ENCODE peak calls at places on chromosomes 6 and 20, in nine cellular contexts. V, R, B, M, Z, N, C, J and O are unnamed samples.

GRCh38 chr20:664151-664550 is 11.2 kb upstream of the SRXN1 start:
- DNase-seq in M (no peak), Z (no peak), C (no peak), N (no peak), B (no peak), R (no peak), V (no peak), J (no peak), O (no peak)

GRCh38 chr6:68169922-68170321 is 465.2 kb upstream of the ADGRB3 start:
- DNase-seq in N (no peak), V (no peak), C (no peak), J (no peak), M (no peak), R (no peak), Z (no peak), B (no peak), O (no peak)

GRCh38 chr6:14074723-14075503 is 42.7 kb upstream of the CD83 start:
- DNase-seq in N (no peak), C (peak), B (no peak), V (peak), R (no peak), Z (no peak), M (peak), J (no peak), O (no peak)

GRCh38 chr6:170162771-170163404 is 128.0 kb downstream of the DLL1 start:
- DNase-seq in B (no peak), R (no peak), V (no peak), M (no peak), N (no peak), C (no peak), Z (no peak), J (no peak), O (no peak)

GRCh38 chr6:13338038-13338437 is 9.7 kb upstream of the TBC1D7 start:
- DNase-seq in M (no peak), N (no peak), R (no peak), V (no peak), Z (no peak), J (no peak), B (no peak), C (no peak), O (no peak)

GRCh38 chr6:31114970-31115849 is 610 bp downstream of the PSORS1C1 start:
- DNase-seq in R (no peak), C (peak), Z (no peak), V (peak), J (no peak), B (peak), M (peak), N (no peak), O (no peak)

GRCh38 chr6:17728551-17729222 is 22.0 kb upstream of the NUP153 start:
- DNase-seq in N (no peak), Z (no peak), B (no peak), V (no peak), J (no peak), M (no peak), C (no peak), R (no peak), O (no peak)

GRCh38 chr20:46456255-46457028 is 50.0 kb upstream of the ELMO2 start:
- DNase-seq in M (no peak), C (no peak), R (no peak), J (no peak), Z (no peak), N (no peak), V (no peak), B (no peak), O (no peak)

GRCh38 chr6:91099501-91099900 is 512.6 kb upstream of the MAP3K7 start:
- DNase-seq in R (no peak), Z (no peak), V (no peak), N (no peak), C (no peak), M (no peak), B (no peak), J (no peak), O (no peak)

GRCh38 chr6:46592046-46592445 is 60.6 kb downstream of the CYP39A1 start:
- DNase-seq in C (no peak), M (no peak), J (no peak), R (no peak), Z (no peak), B (no peak), N (no peak), V (no peak), O (no peak)

GRCh38 chr20:53354314-53354713 is 239.3 kb downstream of the ZNF217 start:
- DNase-seq in J (no peak), C (no peak), R (no peak), V (no peak), B (no peak), N (no peak), M (no peak), Z (no peak), O (no peak)

GRCh38 chr6:160190974-160191373 is 67.6 kb downstream of the SLC22A2 start:
- DNase-seq in R (no peak), C (no peak), N (no peak), V (no peak), M (no peak), B (no peak), J (no peak), Z (no peak), O (no peak)

GRCh38 chr6:52502306-52503029 is 74.4 kb downstream of the TRAM2 start:
- DNase-seq in M (no peak), N (no peak), V (no peak), C (no peak), B (no peak), Z (no peak), R (no peak), J (no peak), O (no peak)

GRCh38 chr20:59515013-59515905 is 89.1 kb upstream of the PHACTR3 start:
- DNase-seq in C (peak), Z (no peak), N (no peak), J (no peak), R (peak), V (peak), B (peak), M (peak), O (peak)

GRCh38 chr20:50120935-50121693 is 8.2 kb upstream of the UBE2V1 start:
- DNase-seq in N (no peak), R (peak), M (no peak), J (peak), C (peak), B (no peak), Z (peak), V (peak), O (peak)

GRCh38 chr6:69027861-69028260 is 392.8 kb downstream of the ADGRB3 start:
- DNase-seq in C (no peak), Z (no peak), V (no peak), N (no peak), M (peak), J (no peak), B (no peak), R (no peak), O (no peak)

GRCh38 chr20:32779500-32780215 is 17.5 kb downstream of the DNMT3B start:
- DNase-seq in R (no peak), J (no peak), M (no peak), C (no peak), N (no peak), V (no peak), Z (no peak), B (peak), O (no peak)

GRCh38 chr20:32828029-32828666 is 8.4 kb downstream of the MAPRE1 start:
- DNase-seq in J (no peak), R (no peak), V (peak), B (no peak), C (no peak), Z (no peak), N (no peak), M (peak), O (no peak)

GRCh38 chr20:258963-259362 is 1.4 kb downstream of the DEFB132 start:
- DNase-seq in V (peak), J (no peak), B (peak), M (no peak), R (no peak), Z (no peak), C (peak), N (no peak), O (no peak)

GRCh38 chr6:118171852-118172251 is 264.8 kb downstream of the SLC35F1 start:
- DNase-seq in N (no peak), C (no peak), J (no peak), M (no peak), Z (no peak), B (no peak), R (no peak), V (no peak), O (no peak)

GRCh38 chr6:130848945-130849344 is 21.7 kb downstream of the SMLR1 start:
- DNase-seq in J (no peak), N (no peak), R (no peak), B (peak), Z (no peak), M (no peak), V (no peak), C (no peak), O (no peak)

GRCh38 chr20:33909331-33909921 is 84.3 kb upstream of the RALY start:
- DNase-seq in N (no peak), J (no peak), B (no peak), M (peak), Z (no peak), V (peak), C (peak), R (peak), O (no peak)

GRCh38 chr6:95294047-95294446 is 283.3 kb upstream of the MANEA start:
- DNase-seq in V (no peak), N (no peak), C (no peak), M (no peak), R (no peak), Z (no peak), B (no peak), J (no peak), O (no peak)

GRCh38 chr6:41560440-41561192 is 14.4 kb downstream of the FOXP4 start:
- DNase-seq in J (peak), N (no peak), C (no peak), V (no peak), B (no peak), R (no peak), Z (peak), M (no peak), O (no peak)

GRCh38 chr20:37357481-37358365 is 11.8 kb downstream of the SRC start:
- DNase-seq in B (no peak), N (no peak), M (no peak), V (no peak), C (no peak), J (no peak), Z (no peak), R (no peak), O (peak)

GRCh38 chr6:33207569-33208088 is 671 bp upstream of the RING1 start:
- DNase-seq in R (peak), Z (no peak), M (no peak), C (peak), J (peak), N (no peak), B (peak), V (peak), O (peak)

GRCh38 chr6:8195714-8196104 is 93.4 kb upstream of the EEF1E1 start:
- DNase-seq in M (no peak), J (no peak), R (no peak), Z (no peak), C (no peak), B (no peak), N (no peak), V (no peak), O (no peak)

GRCh38 chr20:844473-845225 is 11.1 kb downstream of the FAM110A start:
- DNase-seq in C (peak), R (peak), V (peak), B (peak), Z (peak), N (peak), M (peak), J (peak), O (peak)

GRCh38 chr6:134079406-134079921 is 27.0 kb upstream of the SLC2A12 start:
- DNase-seq in C (no peak), N (no peak), M (no peak), B (no peak), R (no peak), Z (no peak), J (no peak), V (no peak), O (no peak)

GRCh38 chr20:20010639-20011500 is 6.3 kb upstream of the NAA20 start:
- DNase-seq in C (peak), M (peak), N (no peak), V (peak), R (no peak), J (no peak), Z (no peak), B (no peak), O (no peak)

GRCh38 chr20:8901237-8902025 is 167.5 kb upstream of the PLCB4 start:
- DNase-seq in Z (no peak), C (no peak), J (no peak), M (peak), R (no peak), V (no peak), N (no peak), B (no peak), O (no peak)

GRCh38 chr20:37111926-37112455 is 16.2 kb upstream of the RBL1 start:
- DNase-seq in M (no peak), Z (no peak), B (no peak), R (no peak), N (no peak), V (no peak), C (no peak), J (no peak), O (no peak)

GRCh38 chr6:41122373-41122772 is 31.8 kb downstream of the TREML1 start:
- DNase-seq in R (no peak), J (no peak), N (no peak), M (peak), Z (no peak), C (no peak), V (peak), B (no peak), O (no peak)

GRCh38 chr6:1864496-1864895 is 254.8 kb downstream of the FOXC1 start:
- DNase-seq in J (no peak), B (no peak), C (no peak), Z (no peak), M (peak), R (no peak), N (no peak), V (no peak), O (no peak)

DNA sequence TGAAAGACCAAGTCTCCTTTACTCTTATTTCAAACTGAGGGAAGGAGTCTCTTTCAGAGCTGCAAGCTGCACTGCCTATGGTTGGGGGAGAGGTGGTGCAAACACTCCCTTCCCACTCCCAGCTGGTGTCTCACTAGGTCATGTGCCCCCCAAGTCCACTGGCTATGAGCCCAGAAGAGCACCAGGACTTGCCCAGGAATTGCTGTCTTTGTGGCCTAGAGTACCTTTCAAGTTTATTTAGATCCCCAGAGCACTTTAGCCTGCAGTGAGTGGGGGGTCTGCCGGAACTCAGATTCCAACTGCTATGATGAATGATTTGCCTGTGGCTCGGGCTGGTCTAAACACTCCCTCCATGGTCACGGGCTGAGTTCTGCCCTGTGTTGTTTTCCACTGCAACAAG is 192.6 kb upstream of the CITED2 start:
- DNase-seq in Z (no peak), B (no peak), M (no peak), J (no peak), R (peak), V (no peak), N (no peak), C (no peak), O (no peak)
- H3K27ac ChIP-seq in Z (no peak), B (no peak), M (peak), J (no peak), R (peak), V (no peak), N (no peak), C (no peak), O (no peak)

GRCh38 chr6:144284753-144285547 is at the start of gene UTRN:
- DNase-seq in J (peak), Z (peak), B (peak), C (peak), R (peak), V (peak), N (no peak), M (peak), O (peak)
- H3K27ac ChIP-seq in J (peak), Z (peak), B (no peak), C (peak), R (peak), V (peak), N (peak), M (peak), O (peak)

DNA sequence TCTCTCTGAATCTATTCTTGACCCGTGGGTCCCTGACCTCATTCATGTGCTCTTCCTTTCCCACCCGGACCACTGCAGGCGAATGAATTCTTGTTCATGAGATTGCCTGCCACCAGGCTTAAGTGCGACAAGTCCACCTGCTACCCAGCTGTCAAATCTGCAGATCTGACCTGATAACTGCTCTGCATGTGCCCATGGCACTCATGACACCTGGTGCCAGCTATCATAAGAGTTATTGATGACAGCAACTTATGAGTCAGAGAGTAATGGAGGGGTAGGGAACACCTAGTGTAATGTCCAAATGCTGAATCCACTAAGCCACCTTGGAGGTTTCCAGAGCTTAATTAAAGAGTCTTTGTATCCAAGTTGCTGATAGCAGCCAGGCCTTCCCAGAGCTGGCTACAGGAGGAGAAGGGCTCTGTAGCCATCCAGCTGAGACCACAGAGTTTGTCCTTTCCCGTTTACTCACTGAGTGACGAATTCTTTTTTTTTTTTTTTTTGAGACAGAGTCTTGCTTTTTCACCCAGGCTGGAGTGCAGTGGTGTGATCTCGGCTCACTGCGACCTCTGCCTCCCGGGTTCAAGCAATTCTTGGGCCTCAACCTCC is 17.4 kb downstream of the SHLD1 start:
- DNase-seq in M (no peak), B (no peak), C (no peak), Z (no peak), N (no peak), R (no peak), V (no peak), J (no peak), O (no peak)
- H3K27ac ChIP-seq in M (no peak), B (no peak), C (peak), Z (no peak), N (no peak), R (no peak), V (no peak), J (no peak), O (no peak)

DNA sequence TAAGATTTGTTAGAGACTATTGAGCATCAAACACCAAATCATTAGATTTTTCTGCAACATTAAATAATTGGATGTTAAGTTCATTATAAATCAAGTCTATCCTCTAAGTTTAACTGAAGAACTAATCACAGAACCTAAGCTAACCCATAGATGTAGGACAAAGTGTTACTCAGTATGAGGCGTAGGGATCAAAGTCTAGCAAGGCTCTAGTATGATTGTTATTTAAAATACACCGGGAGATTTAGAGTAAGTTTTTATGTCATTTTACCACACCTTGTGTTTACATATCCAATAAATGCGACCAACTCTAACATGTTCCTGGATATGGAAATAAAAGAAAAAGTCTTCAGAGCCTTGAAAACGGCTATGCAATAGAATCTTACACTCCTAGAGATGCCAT is 2.6 kb downstream of the ADGB start:
- DNase-seq in V (no peak), J (no peak), B (no peak), N (no peak), R (no peak), C (no peak), Z (no peak), M (no peak), O (no peak)
- H3K27ac ChIP-seq in V (no peak), J (no peak), B (no peak), N (no peak), R (no peak), C (no peak), Z (no peak), M (no peak), O (no peak)

GRCh38 chr6:128078276-128078675 is 177.4 kb upstream of the THEMIS start:
- DNase-seq in N (no peak), C (no peak), Z (no peak), J (no peak), M (no peak), B (no peak), R (no peak), V (no peak), O (no peak)
- H3K27ac ChIP-seq in N (no peak), C (no peak), Z (no peak), J (no peak), M (no peak), B (no peak), R (no peak), V (no peak), O (no peak)

DNA sequence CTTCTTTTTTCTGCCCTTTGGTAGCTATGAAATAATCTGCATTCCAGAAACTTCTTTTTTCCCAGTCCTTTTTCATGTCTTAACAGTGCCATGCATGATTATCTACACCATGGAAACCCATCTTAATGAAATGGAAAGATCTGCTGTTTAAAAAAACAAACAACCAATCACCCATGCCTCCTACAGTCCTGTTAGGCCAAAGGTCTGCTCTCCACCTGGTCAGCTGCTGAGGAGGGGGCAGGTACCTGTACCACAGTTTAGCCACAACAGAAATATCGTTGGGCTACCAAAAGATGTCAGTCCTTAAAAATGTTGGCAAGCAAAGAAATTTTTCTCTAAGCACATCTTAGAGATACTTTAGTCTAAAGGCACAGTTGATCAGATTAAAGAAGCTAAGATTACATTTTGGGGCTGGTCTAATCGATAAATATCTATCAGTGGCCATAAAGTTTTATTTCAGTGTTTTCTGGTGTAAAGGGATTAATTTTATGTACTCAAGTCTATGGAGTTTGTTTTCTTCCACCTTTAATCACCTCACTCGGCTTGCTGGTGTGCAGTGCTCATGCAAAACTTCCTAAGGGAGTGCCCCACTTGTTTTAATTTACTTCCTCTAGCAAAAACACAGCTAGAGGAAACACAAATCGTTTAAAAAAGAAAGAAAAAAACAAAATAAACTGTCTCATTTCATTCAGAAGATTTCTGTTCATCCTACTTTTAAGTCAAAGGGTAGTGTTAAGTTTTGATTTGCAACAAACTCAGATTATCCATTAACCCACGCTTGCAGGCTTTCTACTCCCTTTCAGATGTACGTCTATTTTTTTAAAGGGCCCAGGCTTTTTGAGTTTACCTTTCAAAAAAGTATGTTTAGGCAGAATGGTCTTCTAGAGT is 112.9 kb downstream of the SLC16A10 start:
- DNase-seq in J (no peak), M (no peak), Z (no peak), B (no peak), C (no peak), V (no peak), N (no peak), R (no peak), O (no peak)
- H3K27ac ChIP-seq in J (no peak), M (no peak), Z (no peak), B (no peak), C (peak), V (no peak), N (no peak), R (no peak), O (no peak)

GRCh38 chr20:57394087-57395082 is 3.2 kb downstream of the RBM38 start:
- DNase-seq in R (no peak), J (no peak), C (no peak), B (no peak), Z (no peak), M (no peak), V (no peak), N (no peak), O (peak)
- H3K27ac ChIP-seq in R (no peak), J (peak), C (no peak), B (no peak), Z (no peak), M (no peak), V (no peak), N (peak), O (no peak)

GRCh38 chr6:85451586-85452306 is 1.9 kb downstream of the NT5E start:
- DNase-seq in C (peak), J (no peak), B (no peak), M (no peak), V (no peak), N (no peak), R (no peak), Z (no peak), O (no peak)
- H3K27ac ChIP-seq in C (peak), J (no peak), B (no peak), M (peak), V (peak), N (no peak), R (peak), Z (no peak), O (no peak)